ENCODE peak calls at places on chromosome 2, in seven cellular contexts. H, N, T, D, J, Z and Q are unnamed samples.

GRCh38 chr2:47221956-47222355 is 66.8 kb upstream of the STPG4 start:
- DNase-seq in J (no peak), Z (no peak), N (no peak), T (no peak), D (no peak), H (no peak), Q (no peak)

GRCh38 chr2:62217980-62218379 is 22.1 kb downstream of the B3GNT2 start:
- DNase-seq in D (no peak), N (peak; percentile 20), T (no peak), J (no peak), H (no peak), Z (no peak), Q (no peak)

GRCh38 chr2:182907081-182907830 is 40.8 kb upstream of the FRZB start:
- DNase-seq in N (no peak), J (no peak), D (no peak), T (no peak), Z (no peak), H (no peak), Q (peak; percentile 83)

GRCh38 chr2:61268249-61268648 is 106.3 kb downstream of the C2orf74 start:
- DNase-seq in Z (no peak), T (no peak), J (no peak), H (no peak), N (no peak), D (no peak), Q (no peak)

GRCh38 chr2:27033253-27033852 is 588 bp downstream of the TMEM214 start:
- DNase-seq in H (no peak), N (no peak), D (no peak), Z (no peak), J (no peak), T (no peak), Q (no peak)

GRCh38 chr2:222292738-222293134 is 6.1 kb downstream of the PAX3 start:
- DNase-seq in J (no peak), D (no peak), Z (no peak), N (no peak), H (no peak), T (no peak), Q (no peak)

GRCh38 chr2:192146069-192147006 is 48.4 kb downstream of the TMEFF2 start:
- DNase-seq in J (no peak), Z (no peak), D (no peak), H (no peak), T (no peak), N (no peak), Q (no peak)

GRCh38 chr2:75292826-75293225 is 93.5 kb upstream of the TACR1 start:
- DNase-seq in H (no peak), T (no peak), J (no peak), N (no peak), D (no peak), Z (no peak), Q (no peak)

GRCh38 chr2:96679843-96680242 is 37.3 kb downstream of the FER1L5 start:
- DNase-seq in D (no peak), H (no peak), Z (no peak), N (no peak), T (no peak), J (peak; percentile 45), Q (peak; percentile 24)

GRCh38 chr2:57890993-57891688 is 155.5 kb upstream of the VRK2 start:
- DNase-seq in H (no peak), T (no peak), Z (no peak), D (no peak), J (no peak), N (no peak), Q (no peak)

GRCh38 chr2:152126664-152127063 is 27.8 kb upstream of the CACNB4 start:
- DNase-seq in D (no peak), H (peak; percentile 20), T (no peak), J (no peak), Z (no peak), N (no peak), Q (no peak)

GRCh38 chr2:127158614-127159290 is 51.8 kb upstream of the BIN1 start:
- DNase-seq in Z (no peak), T (no peak), H (no peak), D (no peak), N (no peak), J (no peak), Q (no peak)

GRCh38 chr2:69615078-69615630 is 28.4 kb downstream of the AAK1 start:
- DNase-seq in H (no peak), N (no peak), Z (no peak), D (no peak), T (no peak), J (no peak), Q (no peak)

GRCh38 chr2:42513252-42513918 is 19.6 kb upstream of the KCNG3 start:
- DNase-seq in N (peak; percentile 20), D (no peak), T (no peak), Z (no peak), J (no peak), H (peak; percentile 15), Q (no peak)

GRCh38 chr2:54624611-54625071 is 98.8 kb upstream of the EML6 start:
- DNase-seq in Z (no peak), H (no peak), N (no peak), D (no peak), T (no peak), J (no peak), Q (no peak)

GRCh38 chr2:69645026-69645425 is 1.5 kb upstream of the AAK1 start:
- DNase-seq in Z (no peak), T (no peak), D (no peak), J (no peak), H (peak; percentile 37), N (no peak), Q (no peak)

GRCh38 chr2:134462275-134462674 is 208.4 kb downstream of the MGAT5 start:
- DNase-seq in T (no peak), J (no peak), N (no peak), D (no peak), H (no peak), Z (no peak), Q (no peak)

GRCh38 chr2:235270951-235271350 is 222.9 kb upstream of the AGAP1 start:
- DNase-seq in Z (no peak), N (no peak), T (no peak), H (peak; percentile 86), D (no peak), J (no peak), Q (no peak)

GRCh38 chr2:98160574-98160973 is 73.6 kb downstream of the VWA3B start:
- DNase-seq in J (no peak), D (no peak), T (no peak), N (no peak), H (no peak), Z (no peak), Q (no peak)

GRCh38 chr2:58886009-58886408 is 644.9 kb upstream of the FANCL start:
- DNase-seq in J (no peak), D (no peak), H (no peak), N (no peak), Z (no peak), T (no peak), Q (no peak)

GRCh38 chr2:160751021-160751420 is 257.4 kb upstream of the RBMS1 start:
- DNase-seq in T (no peak), J (no peak), Z (no peak), N (no peak), D (no peak), H (no peak), Q (no peak)

GRCh38 chr2:9736008-9736407 is 105.2 kb upstream of the YWHAQ start:
- DNase-seq in N (no peak), J (no peak), Z (no peak), T (no peak), H (no peak), D (no peak), Q (no peak)

GRCh38 chr2:10378189-10378588 is 69.9 kb downstream of the ODC1 start:
- DNase-seq in J (no peak), T (no peak), Z (no peak), H (peak; percentile 65), D (no peak), N (no peak), Q (no peak)

GRCh38 chr2:26945991-26946750 is 24.3 kb upstream of the MAPRE3 start:
- DNase-seq in D (no peak), N (no peak), Z (no peak), J (no peak), T (no peak), H (no peak), Q (no peak)

GRCh38 chr2:217164008-217164407 is 304.1 kb upstream of the TNP1 start:
- DNase-seq in J (no peak), T (no peak), H (no peak), D (no peak), N (no peak), Z (no peak), Q (no peak)

GRCh38 chr2:120442541-120442922 is 96.6 kb downstream of the INHBB start:
- DNase-seq in D (no peak), J (no peak), T (no peak), H (no peak), Z (no peak), N (no peak), Q (no peak)

GRCh38 chr2:231674587-231675334 is 33.6 kb upstream of the PTMA start:
- DNase-seq in H (peak; percentile 77), Z (peak; percentile 68), N (no peak), J (peak; percentile 66), T (no peak), D (no peak), Q (no peak)

GRCh38 chr2:236548179-236548918 is 21.3 kb upstream of the ACKR3 start:
- DNase-seq in Z (no peak), T (no peak), N (no peak), J (no peak), H (no peak), D (no peak), Q (no peak)

GRCh38 chr2:102620367-102620766 is 1.0 kb downstream of the SLC9A2 start:
- DNase-seq in T (no peak), Z (no peak), D (no peak), J (no peak), N (no peak), H (no peak), Q (no peak)

GRCh38 chr2:225270861-225271260 is 128.6 kb upstream of the NYAP2 start:
- DNase-seq in H (peak; percentile 29), T (no peak), Z (no peak), N (no peak), D (no peak), J (peak; percentile 22), Q (peak; percentile 35)

GRCh38 chr2:196399736-196400691 is 228.6 kb upstream of the STK17B start:
- DNase-seq in T (no peak), J (peak; percentile 21), D (no peak), Z (no peak), N (peak; percentile 83), H (no peak), Q (peak; percentile 46)

GRCh38 chr2:238305092-238305862 is 15.0 kb upstream of the TRAF3IP1 start:
- DNase-seq in T (no peak), N (no peak), Z (no peak), H (no peak), J (no peak), D (no peak), Q (no peak)

GRCh38 chr2:33209976-33210375 is 263.2 kb downstream of the LTBP1 start:
- DNase-seq in Z (no peak), H (no peak), T (no peak), J (no peak), N (no peak), D (no peak), Q (no peak)

GRCh38 chr2:104890092-104890393 is 36.1 kb downstream of the POU3F3 start:
- DNase-seq in Z (no peak), N (no peak), T (no peak), D (no peak), J (no peak), H (no peak), Q (no peak)

GRCh38 chr2:162233197-162233596 is 10.0 kb downstream of the FAP start:
- DNase-seq in D (no peak), J (no peak), T (no peak), H (no peak), N (no peak), Z (no peak), Q (no peak)

GRCh38 chr2:240435457-240435954 is at the start of gene GPC1:
- DNase-seq in H (peak; percentile 48), J (peak; percentile 71), T (peak; percentile 53), N (no peak), Z (peak; percentile 68), D (peak; percentile 80), Q (no peak)

GRCh38 chr2:143852748-143853147 is 667.2 kb downstream of the ZEB2 start:
- DNase-seq in J (no peak), D (no peak), H (peak; percentile 16), T (no peak), Z (no peak), N (no peak), Q (no peak)

GRCh38 chr2:134411828-134412638 is 158.2 kb downstream of the MGAT5 start:
- DNase-seq in J (peak; percentile 52), N (no peak), Z (peak; percentile 86), H (peak; percentile 82), D (peak; percentile 59), T (peak; percentile 74), Q (peak; percentile 36)